ENCODE peak calls at places on chromosomes 13 and 19, in four cellular contexts. E is MM.1S, T is left lung, J is uterus. V is an unnamed sample.

GRCh38 chr19:17522988-17523872 is 11.8 kb downstream of the PGLS start:
- DNase-seq in E (peak; percentile 79), T (peak; percentile 89), J (no peak), V (peak; percentile 48)

GRCh38 chr19:39913682-39914333 is 20.6 kb downstream of the FCGBP start:
- DNase-seq in E (no peak), T (no peak), J (no peak), V (no peak)

GRCh38 chr19:5006201-5006600 is 37.3 kb downstream of the KDM4B start:
- DNase-seq in E (no peak), T (peak; percentile 54), J (no peak), V (no peak)

GRCh38 chr13:30464496-30465351 is 1.0 kb downstream of the HMGB1 start:
- DNase-seq in E (peak; percentile 19), T (peak; percentile 91), J (peak; percentile 83), V (peak; percentile 74)

GRCh38 chr13:106533101-106533939 is 2.1 kb downstream of the EFNB2 start:
- DNase-seq in E (peak; percentile 51), T (peak; percentile 94), J (peak; percentile 76), V (peak; percentile 75)

GRCh38 chr19:5773276-5773675 is 11.3 kb downstream of the PRR22 start:
- DNase-seq in E (no peak), T (no peak), J (no peak), V (no peak)

GRCh38 chr13:95463516-95463915 is 89.0 kb upstream of the CLDN10 start:
- DNase-seq in E (peak; percentile 61), T (no peak), J (no peak), V (no peak)

GRCh38 chr19:56681702-56682101 is 10.1 kb upstream of the ZNF835 start:
- DNase-seq in E (no peak), T (no peak), J (no peak), V (no peak)

GRCh38 chr13:109785892-109786450 is 412 bp downstream of the IRS2 start:
- DNase-seq in E (peak; percentile 16), T (peak; percentile 88), J (no peak), V (no peak)

GRCh38 chr13:110304256-110304655 is 2.7 kb downstream of the COL4A1 start:
- DNase-seq in E (no peak), T (no peak), J (peak; percentile 68), V (no peak)

GRCh38 chr19:11422163-11423068 is 3.3 kb upstream of the RGL3 start:
- DNase-seq in E (peak; percentile 73), T (peak; percentile 95), J (peak; percentile 59), V (peak; percentile 53)

GRCh38 chr13:38879278-38879677 is 111.4 kb downstream of the STOML3 start:
- DNase-seq in E (no peak), T (no peak), J (no peak), V (no peak)

GRCh38 chr19:42074513-42075363 is 1.2 kb upstream of the ZNF574 start:
- DNase-seq in E (no peak), T (peak; percentile 75), J (peak; percentile 30), V (no peak)

GRCh38 chr13:25742220-25742619 is 309.6 kb downstream of the SHISA2 start:
- DNase-seq in E (no peak), T (no peak), J (no peak), V (no peak)

GRCh38 chr13:103272770-103273169 is 206.6 kb upstream of the SLC10A2 start:
- DNase-seq in E (no peak), T (no peak), J (no peak), V (no peak)

GRCh38 chr19:37511821-37512220 is 5.1 kb downstream of the ZNF793 start:
- DNase-seq in E (no peak), T (no peak), J (no peak), V (no peak)

GRCh38 chr13:109500146-109500773 is 286.1 kb downstream of the IRS2 start:
- DNase-seq in E (no peak), T (no peak), J (no peak), V (no peak)

GRCh38 chr19:5832049-5832448 is 7.5 kb downstream of the FUT6 start:
- DNase-seq in E (no peak), T (no peak), J (no peak), V (no peak)

GRCh38 chr13:56735537-56735942 is 405.2 kb upstream of the PRR20A start:
- DNase-seq in E (no peak), T (peak; percentile 72), J (no peak), V (no peak)

GRCh38 chr13:30111810-30112209 is 195.5 kb downstream of the KATNAL1 start:
- DNase-seq in E (no peak), T (no peak), J (no peak), V (no peak)

GRCh38 chr19:43532571-43532961 is 422 bp upstream of the ZNF575 start:
- DNase-seq in E (peak; percentile 82), T (peak; percentile 79), J (no peak), V (no peak)

GRCh38 chr19:29942404-29943261 is 594 bp downstream of the URI1 start:
- DNase-seq in E (peak; percentile 59), T (peak; percentile 93), J (peak; percentile 29), V (peak; percentile 21)

GRCh38 chr13:33180009-33180804 is 105.3 kb downstream of the STARD13 start:
- DNase-seq in E (no peak), T (no peak), J (no peak), V (no peak)

GRCh38 chr13:75656590-75656989 is 20.5 kb downstream of the LMO7 start:
- DNase-seq in E (no peak), T (no peak), J (no peak), V (no peak)

GRCh38 chr19:58001895-58002369 is 688 bp downstream of the ZNF606 start:
- DNase-seq in E (no peak), T (no peak), J (no peak), V (no peak)

DNA sequence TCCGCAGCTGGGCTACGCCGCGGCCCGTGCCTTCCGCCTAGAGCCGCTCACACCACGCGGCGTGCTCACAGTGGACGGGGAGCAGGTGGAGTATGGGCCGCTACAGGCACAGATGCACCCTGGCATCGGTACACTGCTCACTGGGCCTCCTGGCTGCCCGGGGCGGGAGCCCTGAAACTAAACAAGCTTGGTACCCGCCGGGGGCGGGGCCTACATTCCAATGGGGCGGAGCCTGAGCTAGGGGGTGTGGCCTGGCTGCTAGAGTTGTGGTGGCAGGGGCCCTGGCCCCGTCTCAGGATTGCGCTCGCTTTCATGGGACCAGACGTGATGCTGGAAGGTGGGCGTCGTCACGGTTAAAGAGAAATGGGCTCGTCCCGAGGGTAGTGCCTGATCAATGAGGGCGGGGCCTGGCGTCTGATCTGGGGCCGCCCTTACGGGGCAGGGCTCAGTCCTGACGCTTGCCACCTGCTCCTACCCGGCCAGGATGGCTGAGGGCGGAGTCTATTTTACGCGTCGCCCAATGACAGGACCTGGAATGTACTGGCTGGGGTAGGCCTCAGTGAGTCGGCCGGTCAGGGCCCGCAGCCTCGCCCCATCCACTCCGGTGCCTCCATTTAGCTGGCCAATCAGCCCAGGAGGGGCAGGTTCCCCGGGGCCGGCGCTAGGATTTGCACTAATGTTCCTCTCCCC is 7.4 kb downstream of the DBP start:
- DNase-seq in E (no peak), T (no peak), J (peak; percentile 60), V (peak; percentile 81)
- H3K4me1 ChIP-seq in E (peaks cover 21% of the 10 kb centered on the region), T (peaks cover 56% of the 10 kb centered on the region), J (peaks cover 23% of the 10 kb centered on the region), V (peaks cover 54% of the 10 kb centered on the region)

DNA sequence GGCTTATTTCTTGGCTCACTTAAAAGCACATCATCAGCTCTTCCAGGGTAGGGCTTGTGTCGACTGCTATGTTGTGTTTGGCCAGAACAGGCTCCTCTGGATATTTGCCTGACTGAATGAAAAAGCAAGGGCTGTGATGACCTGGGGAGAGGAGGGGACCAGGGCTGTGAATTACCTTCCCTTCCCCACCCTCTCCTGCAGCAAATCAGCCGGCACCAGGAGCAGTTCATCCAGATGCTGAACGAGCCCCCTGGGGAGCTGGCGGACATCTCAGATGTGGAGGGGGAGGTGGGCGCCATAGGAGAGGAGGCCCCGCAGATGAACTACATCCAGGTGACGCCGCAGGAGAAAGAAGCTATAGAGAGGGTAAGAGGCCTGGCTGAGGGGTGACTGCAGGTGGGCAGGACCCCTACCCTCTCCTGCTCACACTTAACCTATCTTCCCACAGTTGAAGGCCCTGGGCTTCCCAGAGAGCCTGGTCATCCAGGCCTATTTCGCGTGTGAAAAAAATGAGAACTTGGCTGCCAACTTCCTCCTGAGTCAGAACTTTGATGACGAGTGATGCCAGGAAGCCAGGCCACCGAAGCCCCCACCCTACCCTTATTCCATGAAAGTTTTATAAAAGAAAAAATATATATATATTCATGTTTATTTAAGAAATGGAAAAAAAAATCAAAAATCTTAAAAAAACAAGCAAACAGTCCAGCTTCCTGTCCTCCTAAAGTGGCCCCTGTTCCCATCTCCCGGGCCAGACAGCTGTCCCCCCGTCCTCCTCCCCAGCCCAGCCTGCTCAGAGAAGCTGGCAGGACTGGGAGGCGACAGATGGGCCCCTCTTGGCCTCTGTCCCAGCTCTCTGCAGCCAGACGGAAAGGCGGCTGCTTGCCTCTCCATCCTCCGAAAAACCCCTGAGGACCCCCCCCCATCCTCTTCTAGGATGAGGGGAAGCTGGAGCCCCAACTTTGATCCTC is 4.3 kb downstream of the GADD45GIP1 start:
- DNase-seq in E (no peak), T (no peak), J (no peak), V (no peak)
- H3K27ac ChIP-seq in E (no peak overlapping the region), T (no peak overlapping the region), J (no peak overlapping the region), V (peak overlapping the region; percentile 67)

GRCh38 chr19:14369399-14370168 is 11.7 kb upstream of the ADGRE5 start:
- DNase-seq in E (no peak), T (no peak), J (peak; percentile 59), V (no peak)
- H3K4me3 ChIP-seq in E (no peak overlapping the region), T (no peak overlapping the region), J (no peak overlapping the region), V (no peak overlapping the region)

GRCh38 chr19:3309724-3310123 is 56.7 kb upstream of the NFIC start:
- DNase-seq in E (no peak), T (no peak), J (no peak), V (no peak)
- H3K4me1 ChIP-seq in E (no peaks in the 10 kb centered on the region), T (peaks cover 5% of the 10 kb centered on the region), J (no peaks in the 10 kb centered on the region), V (peaks cover 1% of the 10 kb centered on the region)

GRCh38 chr19:45071545-45071938 is 4.7 kb downstream of the ZNF296 start:
- DNase-seq in E (no peak), T (no peak), J (no peak), V (no peak)
- H3K27ac ChIP-seq in E (no peak overlapping the region), T (no peak overlapping the region), J (no peak overlapping the region), V (no peak overlapping the region)

DNA sequence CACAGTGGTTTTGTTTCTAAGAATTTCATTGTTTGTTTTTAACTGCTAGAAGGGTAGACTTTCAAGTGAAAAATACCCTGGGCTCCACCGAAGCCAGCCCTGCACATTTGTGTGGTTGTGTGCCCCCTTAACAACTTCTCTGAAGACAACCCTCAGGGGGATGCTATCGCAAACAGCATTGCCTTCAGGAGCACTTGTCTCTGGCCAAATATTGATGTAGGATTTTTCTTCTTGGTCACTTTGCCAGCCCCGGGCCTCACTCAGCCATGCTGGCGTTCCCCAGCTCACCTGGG is 69.2 kb upstream of the SERP2 start:
- DNase-seq in E (no peak), T (no peak), J (no peak), V (no peak)
- H3K4me3 ChIP-seq in E (no peak overlapping the region), T (no peak overlapping the region), J (no peak overlapping the region), V (no peak overlapping the region)

GRCh38 chr13:98940325-98940724 is 37.5 kb downstream of the DOCK9 start:
- DNase-seq in E (no peak), T (no peak), J (no peak), V (no peak)
- H3K4me1 ChIP-seq in E (no peaks in the 10 kb centered on the region), T (peaks cover 5% of the 10 kb centered on the region), J (no peaks in the 10 kb centered on the region), V (peaks cover 28% of the 10 kb centered on the region)

GRCh38 chr13:58721273-58721672 is 1089.7 kb downstream of the PCDH17 start:
- DNase-seq in E (no peak), T (no peak), J (no peak), V (no peak)
- H3K27ac ChIP-seq in E (no peak overlapping the region), T (no peak overlapping the region), J (no peak overlapping the region), V (no peak overlapping the region)

DNA sequence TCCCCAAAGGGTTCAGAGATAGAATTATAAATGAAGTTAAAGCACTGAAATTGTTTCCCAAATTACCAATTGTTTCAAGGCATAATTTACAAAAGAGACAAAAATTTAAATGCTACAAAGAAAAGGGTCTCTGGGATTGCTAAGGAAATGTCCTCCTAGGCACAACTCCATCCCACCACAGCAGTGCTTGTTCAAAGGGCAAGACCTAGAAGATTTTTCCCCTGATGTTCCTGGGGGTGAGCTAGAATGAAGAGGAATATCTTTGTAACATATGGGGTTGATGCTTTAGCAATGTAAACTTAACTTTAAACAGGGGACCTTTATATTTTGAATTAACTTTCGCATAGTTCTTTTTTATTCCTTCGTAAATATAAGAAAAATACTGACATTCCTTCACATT is 1.6 kb downstream of the LCP1 start:
- DNase-seq in E (no peak), T (no peak), J (no peak), V (no peak)
- H3K4me3 ChIP-seq in E (peak overlapping the region; percentile 81), T (no peak overlapping the region), J (no peak overlapping the region), V (no peak overlapping the region)